ENCODE peak calls at places on chromosomes 3 and 15, in four cellular contexts. One of them, this sample, is unnamed. For H3K27me3, the result is how much of the 10 kb centered on the place peaks cover.

GRCh38 chr3:185187391-185187790 is 34.5 kb upstream of the C3orf70 start:
- DNase-seq in left ventricle myocardium inferior: no peak
- DNase-seq in neuronal stem cell: no peak
- DNase-seq in cardiac muscle cell: no peak
- DNase-seq in this sample: no peak

GRCh38 chr3:143824675-143825074 is 23.6 kb downstream of the SLC9A9 start:
- DNase-seq in left ventricle myocardium inferior: no peak
- DNase-seq in neuronal stem cell: no peak
- DNase-seq in cardiac muscle cell: no peak
- DNase-seq in this sample: no peak

GRCh38 chr3:134542287-134542686 is 56.4 kb downstream of the CEP63 start:
- DNase-seq in left ventricle myocardium inferior: no peak
- DNase-seq in neuronal stem cell: no peak
- DNase-seq in cardiac muscle cell: peak
- DNase-seq in this sample: no peak

GRCh38 chr3:88082854-88083253 is 23.8 kb downstream of the ZNF654 start:
- DNase-seq in left ventricle myocardium inferior: no peak
- DNase-seq in neuronal stem cell: no peak
- DNase-seq in cardiac muscle cell: no peak
- DNase-seq in this sample: no peak

GRCh38 chr15:40282870-40283614 is at the start of gene ANKRD63:
- DNase-seq in left ventricle myocardium inferior: no peak
- DNase-seq in neuronal stem cell: no peak
- DNase-seq in cardiac muscle cell: peak
- DNase-seq in this sample: peak

GRCh38 chr15:78313383-78313782 is 14.0 kb upstream of the SKIC8 start:
- DNase-seq in left ventricle myocardium inferior: no peak
- DNase-seq in neuronal stem cell: no peak
- DNase-seq in cardiac muscle cell: no peak
- DNase-seq in this sample: no peak

GRCh38 chr3:63900459-63900858 is 11.7 kb downstream of the SCAANT1 start:
- DNase-seq in left ventricle myocardium inferior: no peak
- DNase-seq in neuronal stem cell: no peak
- DNase-seq in cardiac muscle cell: peak
- DNase-seq in this sample: no peak

GRCh38 chr3:186255703-186256331 is 106.2 kb downstream of the DGKG start:
- DNase-seq in left ventricle myocardium inferior: no peak
- DNase-seq in neuronal stem cell: no peak
- DNase-seq in cardiac muscle cell: peak
- DNase-seq in this sample: peak

GRCh38 chr3:129469026-129469425 is 29.0 kb downstream of the IFT122 start:
- DNase-seq in left ventricle myocardium inferior: no peak
- DNase-seq in neuronal stem cell: no peak
- DNase-seq in cardiac muscle cell: peak
- DNase-seq in this sample: no peak

GRCh38 chr15:100902436-100903190 is 16.5 kb upstream of the LRRK1 start:
- DNase-seq in left ventricle myocardium inferior: peak
- DNase-seq in neuronal stem cell: no peak
- DNase-seq in cardiac muscle cell: no peak
- DNase-seq in this sample: peak

GRCh38 chr3:53166781-53167291 is 5.8 kb downstream of the PRKCD start:
- DNase-seq in left ventricle myocardium inferior: peak
- DNase-seq in neuronal stem cell: no peak
- DNase-seq in cardiac muscle cell: no peak
- DNase-seq in this sample: peak

GRCh38 chr15:86877171-86877631 is 797.5 kb downstream of the AGBL1 start:
- DNase-seq in left ventricle myocardium inferior: no peak
- DNase-seq in neuronal stem cell: no peak
- DNase-seq in cardiac muscle cell: peak
- DNase-seq in this sample: no peak

GRCh38 chr3:156606729-156607128 is 51.8 kb upstream of the SSR3 start:
- DNase-seq in left ventricle myocardium inferior: no peak
- DNase-seq in neuronal stem cell: no peak
- DNase-seq in cardiac muscle cell: no peak
- DNase-seq in this sample: no peak

GRCh38 chr3:174243194-174243593 is 615.9 kb upstream of the NAALADL2 start:
- DNase-seq in left ventricle myocardium inferior: no peak
- DNase-seq in neuronal stem cell: no peak
- DNase-seq in cardiac muscle cell: no peak
- DNase-seq in this sample: no peak

GRCh38 chr3:152021951-152022461 is 148.6 kb downstream of the SUCNR1 start:
- DNase-seq in left ventricle myocardium inferior: no peak
- DNase-seq in neuronal stem cell: no peak
- DNase-seq in cardiac muscle cell: no peak
- DNase-seq in this sample: peak

GRCh38 chr15:95300958-95301357 is 1029.5 kb upstream of the NR2F2 start:
- DNase-seq in left ventricle myocardium inferior: no peak
- DNase-seq in neuronal stem cell: no peak
- DNase-seq in cardiac muscle cell: no peak
- DNase-seq in this sample: no peak
- H3K27me3 ChIP-seq in left ventricle myocardium inferior: under half
- H3K27me3 ChIP-seq in neuronal stem cell: under half
- H3K27me3 ChIP-seq in cardiac muscle cell: under half
- H3K27me3 ChIP-seq in this sample: under half

GRCh38 chr15:72239652-72240051 is 8.7 kb upstream of the PKM start:
- DNase-seq in left ventricle myocardium inferior: no peak
- DNase-seq in neuronal stem cell: no peak
- DNase-seq in cardiac muscle cell: no peak
- DNase-seq in this sample: no peak

GRCh38 chr15:72248514-72248913 is 17.5 kb upstream of the PKM start:
- DNase-seq in left ventricle myocardium inferior: no peak
- DNase-seq in neuronal stem cell: no peak
- DNase-seq in cardiac muscle cell: no peak
- DNase-seq in this sample: no peak

GRCh38 chr15:72237286-72238224 is 6.6 kb upstream of the PKM start:
- DNase-seq in left ventricle myocardium inferior: no peak
- DNase-seq in neuronal stem cell: no peak
- DNase-seq in cardiac muscle cell: no peak
- DNase-seq in this sample: no peak

GRCh38 chr15:72238586-72238985 is 7.6 kb upstream of the PKM start:
- DNase-seq in left ventricle myocardium inferior: no peak
- DNase-seq in neuronal stem cell: no peak
- DNase-seq in cardiac muscle cell: no peak
- DNase-seq in this sample: no peak

GRCh38 chr15:72242775-72243370 is 11.9 kb upstream of the PKM start:
- DNase-seq in left ventricle myocardium inferior: no peak
- DNase-seq in neuronal stem cell: no peak
- DNase-seq in cardiac muscle cell: no peak
- DNase-seq in this sample: no peak
- H3K27me3 ChIP-seq in left ventricle myocardium inferior: under half
- H3K27me3 ChIP-seq in neuronal stem cell: under half
- H3K27me3 ChIP-seq in cardiac muscle cell: under half
- H3K27me3 ChIP-seq in this sample: under half

DNA sequence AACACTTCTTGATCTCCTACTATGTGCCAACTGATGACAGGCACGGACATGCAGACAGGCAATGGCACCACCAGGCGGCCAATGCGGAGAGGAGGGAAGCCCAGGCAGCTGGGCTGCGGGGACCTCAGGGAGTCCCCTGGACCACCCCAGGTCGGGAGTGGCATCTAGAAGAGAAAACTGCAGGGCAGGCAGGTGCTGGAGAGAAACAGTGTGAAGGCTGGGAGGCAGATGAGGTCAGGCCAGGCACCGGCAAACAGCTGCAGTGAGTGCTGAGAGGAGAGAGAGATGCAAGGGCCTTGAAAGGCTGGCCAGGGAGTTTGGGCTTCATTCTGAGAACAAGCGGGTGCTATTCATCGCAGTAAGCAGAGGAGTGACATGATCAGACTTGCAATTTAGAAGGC is 29.1 kb downstream of the SLC6A1 start:
- DNase-seq in left ventricle myocardium inferior: no peak
- DNase-seq in neuronal stem cell: no peak
- DNase-seq in cardiac muscle cell: no peak
- DNase-seq in this sample: no peak
- H3K27me3 ChIP-seq in left ventricle myocardium inferior: half or more
- H3K27me3 ChIP-seq in neuronal stem cell: under half
- H3K27me3 ChIP-seq in cardiac muscle cell: under half
- H3K27me3 ChIP-seq in this sample: under half

DNA sequence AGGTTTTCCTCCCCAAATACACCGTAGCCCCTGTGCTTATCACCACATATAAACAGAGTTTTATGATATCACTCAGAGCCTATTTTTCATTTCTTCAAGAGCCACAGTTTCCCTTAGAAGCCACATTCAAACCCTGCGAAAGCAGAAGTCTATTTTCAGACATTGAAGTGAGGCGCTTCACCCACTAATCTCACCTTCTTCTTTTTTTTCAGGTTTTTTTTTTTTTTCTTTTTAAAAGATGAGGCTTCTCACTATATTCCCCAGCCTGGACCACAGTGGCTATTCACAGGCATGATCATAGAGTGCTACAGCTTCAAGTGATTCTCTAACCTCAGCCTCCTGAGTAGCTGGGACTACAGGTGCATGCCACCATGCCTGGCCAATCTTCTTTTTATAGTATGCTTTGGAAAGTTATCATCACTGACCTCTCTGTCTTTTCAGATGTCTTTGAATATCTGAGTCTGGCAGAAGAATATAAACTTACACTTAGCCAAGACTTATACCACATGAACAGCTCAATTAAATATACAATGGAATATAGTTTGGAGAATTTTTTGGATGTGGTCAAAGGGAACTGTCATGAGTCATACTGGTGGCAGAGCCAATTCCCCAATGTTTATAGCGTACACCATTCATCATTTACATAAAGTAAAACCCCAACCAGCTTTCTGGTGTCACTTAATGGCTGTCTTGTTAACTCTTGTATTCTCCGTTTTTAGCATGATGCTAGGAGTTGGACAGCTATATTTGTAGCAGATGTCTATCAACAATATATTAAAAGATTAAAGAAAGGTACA is 59.7 kb upstream of the CCDC50 start:
- DNase-seq in left ventricle myocardium inferior: no peak
- DNase-seq in neuronal stem cell: no peak
- DNase-seq in cardiac muscle cell: no peak
- DNase-seq in this sample: no peak
- H3K27me3 ChIP-seq in left ventricle myocardium inferior: under half
- H3K27me3 ChIP-seq in neuronal stem cell: under half
- H3K27me3 ChIP-seq in cardiac muscle cell: under half
- H3K27me3 ChIP-seq in this sample: under half

DNA sequence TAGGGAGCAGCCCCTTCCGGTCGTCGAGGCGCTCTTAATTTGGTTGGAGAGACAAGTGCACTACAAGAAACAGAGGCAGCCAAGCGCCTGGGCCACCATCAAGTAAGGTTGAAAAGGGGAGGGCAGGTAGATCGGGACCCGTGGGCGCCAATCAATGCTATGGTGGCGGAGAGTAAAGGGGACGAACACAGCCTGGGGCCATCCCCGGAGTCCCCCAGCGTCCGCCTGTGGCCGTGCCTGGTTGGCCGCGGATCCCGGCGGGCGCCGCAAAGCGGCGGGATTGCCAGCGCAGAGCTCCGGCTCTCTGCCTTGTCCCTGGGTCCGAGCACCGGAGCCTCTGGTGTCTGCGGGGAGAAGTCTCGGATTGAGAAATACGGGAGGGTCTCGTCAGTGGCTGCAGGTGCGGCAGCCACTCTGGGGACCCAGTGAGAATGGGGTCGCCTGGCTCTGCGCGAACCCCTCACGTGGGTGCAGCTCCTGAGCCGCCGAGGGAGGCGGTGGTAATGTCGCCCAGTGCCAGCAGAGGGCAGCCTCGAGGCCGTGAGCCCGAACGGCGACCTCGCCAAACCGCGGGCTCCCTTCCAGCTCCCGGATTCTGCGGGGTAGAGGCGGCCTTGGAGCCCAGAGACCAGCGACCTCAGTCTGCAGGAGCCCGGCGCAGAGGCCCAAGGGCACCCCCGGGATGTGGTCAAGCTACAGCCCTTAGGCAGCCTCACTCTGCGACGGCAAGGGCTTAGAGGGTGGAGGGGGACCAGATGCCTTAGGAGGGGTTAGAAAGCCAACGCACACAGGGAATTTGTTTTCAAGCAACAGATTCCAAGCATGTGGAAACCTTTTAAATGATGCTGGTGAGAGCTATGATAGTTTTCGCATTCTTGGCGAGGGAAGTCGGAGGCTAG is 10.8 kb downstream of the FOXL2 start:
- DNase-seq in left ventricle myocardium inferior: peak
- DNase-seq in neuronal stem cell: peak
- DNase-seq in cardiac muscle cell: peak
- DNase-seq in this sample: peak
- H3K27me3 ChIP-seq in left ventricle myocardium inferior: half or more
- H3K27me3 ChIP-seq in neuronal stem cell: under half
- H3K27me3 ChIP-seq in cardiac muscle cell: half or more
- H3K27me3 ChIP-seq in this sample: under half

GRCh38 chr3:57140894-57141293 is 24.3 kb downstream of the IL17RD start:
- DNase-seq in left ventricle myocardium inferior: no peak
- DNase-seq in neuronal stem cell: no peak
- DNase-seq in cardiac muscle cell: no peak
- DNase-seq in this sample: no peak

GRCh38 chr3:57143886-57144459 is 21.2 kb downstream of the IL17RD start:
- DNase-seq in left ventricle myocardium inferior: no peak
- DNase-seq in neuronal stem cell: no peak
- DNase-seq in cardiac muscle cell: peak
- DNase-seq in this sample: no peak

GRCh38 chr3:57144952-57145351 is 20.2 kb downstream of the IL17RD start:
- DNase-seq in left ventricle myocardium inferior: no peak
- DNase-seq in neuronal stem cell: no peak
- DNase-seq in cardiac muscle cell: peak
- DNase-seq in this sample: no peak

GRCh38 chr3:57142335-57142734 is 22.8 kb downstream of the IL17RD start:
- DNase-seq in left ventricle myocardium inferior: no peak
- DNase-seq in neuronal stem cell: no peak
- DNase-seq in cardiac muscle cell: peak
- DNase-seq in this sample: no peak

DNA sequence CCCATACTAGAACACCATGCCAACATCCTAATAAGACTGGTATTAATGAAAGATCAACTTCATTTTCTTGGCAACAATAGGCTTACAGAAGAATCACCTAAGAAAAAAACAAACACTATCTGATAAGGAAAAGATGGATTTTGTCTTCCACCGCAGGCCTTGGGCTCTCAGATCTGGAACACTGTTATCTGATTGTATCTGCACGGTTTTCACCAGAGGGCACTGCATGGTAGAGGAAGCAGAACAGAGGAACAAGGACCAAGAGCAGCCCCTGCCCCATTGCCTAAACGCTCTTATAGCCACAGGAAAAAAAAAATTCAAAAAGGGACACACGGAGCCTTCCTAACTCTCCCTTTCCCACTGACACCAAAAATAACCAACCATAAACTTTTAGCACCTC is 23.4 kb downstream of the IL17RD start:
- DNase-seq in left ventricle myocardium inferior: no peak
- DNase-seq in neuronal stem cell: no peak
- DNase-seq in cardiac muscle cell: peak
- DNase-seq in this sample: no peak
- H3K27me3 ChIP-seq in left ventricle myocardium inferior: under half
- H3K27me3 ChIP-seq in neuronal stem cell: under half
- H3K27me3 ChIP-seq in cardiac muscle cell: under half
- H3K27me3 ChIP-seq in this sample: under half

This sample was measured in spleen.